ENCODE peak calls at places on chromosomes 6 and 20, in eight cellular contexts. Q is adrenal gland, O is bronchial epithelial cell, V is hippocampal formation, N is stomach, D is AG04449, K is left cardiac atrium, E is NCI-H2029. X is an unnamed sample.

GRCh38 chr6:10582774-10583508 is 61.8 kb downstream of the GCNT2 start:
- DNase-seq in Q (no peak), O (peak; percentile 84), V (no peak), N (peak; percentile 83), D (no peak), K (no peak), E (peak; percentile 99), X (no peak)

GRCh38 chr20:1094706-1095220 is 23.6 kb upstream of the PSMF1 start:
- DNase-seq in Q (no peak), O (no peak), V (no peak), N (no peak), D (no peak), K (no peak), E (no peak), X (no peak)

GRCh38 chr20:58246346-58246745 is 17.9 kb upstream of the ANKRD60 start:
- DNase-seq in Q (no peak), O (peak; percentile 43), V (no peak), N (no peak), D (no peak), K (no peak), E (no peak), X (no peak)

GRCh38 chr20:45343867-45344721 is 4.1 kb downstream of the SDC4 start:
- DNase-seq in Q (peak; percentile 92), O (peak; percentile 94), V (peak; percentile 13), N (peak; percentile 68), D (no peak), K (peak; percentile 74), E (peak; percentile 28), X (no peak)

GRCh38 chr6:36302227-36302976 is 32.5 kb downstream of the PNPLA1 start:
- DNase-seq in Q (peak; percentile 87), O (peak; percentile 87), V (peak; percentile 48), N (peak; percentile 94), D (peak; percentile 36), K (peak; percentile 89), E (peak; percentile 83), X (peak; percentile 98)

GRCh38 chr6:134517145-134517658 is 199.3 kb upstream of the SGK1 start:
- DNase-seq in Q (peak; percentile 88), O (peak; percentile 79), V (peak; percentile 45), N (peak; percentile 90), D (no peak), K (peak; percentile 84), E (no peak), X (no peak)

GRCh38 chr20:43320536-43320935 is 130.8 kb upstream of the PTPRT start:
- DNase-seq in Q (no peak), O (no peak), V (no peak), N (no peak), D (no peak), K (no peak), E (no peak), X (no peak)

GRCh38 chr6:155882527-155883333 is 427.1 kb upstream of the NOX3 start:
- DNase-seq in Q (no peak), O (peak; percentile 1), V (no peak), N (no peak), D (no peak), K (no peak), E (no peak), X (no peak)

GRCh38 chr6:43391448-43392031 is 22.1 kb upstream of the ZNF318 start:
- DNase-seq in Q (no peak), O (no peak), V (no peak), N (no peak), D (no peak), K (no peak), E (no peak), X (peak; percentile 26)

GRCh38 chr20:61830241-61830930 is 235.3 kb downstream of the TAF4 start:
- DNase-seq in Q (no peak), O (no peak), V (no peak), N (no peak), D (no peak), K (no peak), E (no peak), X (no peak)

GRCh38 chr6:160962835-160963623 is 28.5 kb upstream of the MAP3K4 start:
- DNase-seq in Q (no peak), O (no peak), V (no peak), N (no peak), D (no peak), K (no peak), E (no peak), X (no peak)

GRCh38 chr6:57190140-57190539 is 18.0 kb downstream of the BAG2 start:
- DNase-seq in Q (no peak), O (peak; percentile 22), V (no peak), N (no peak), D (no peak), K (no peak), E (no peak), X (no peak)

GRCh38 chr6:34132486-34133185 is 13.3 kb downstream of the GRM4 start:
- DNase-seq in Q (peak; percentile 39), O (peak; percentile 11), V (no peak), N (no peak), D (no peak), K (no peak), E (no peak), X (no peak)

GRCh38 chr6:104483225-104483834 is 376.4 kb downstream of the HACE1 start:
- DNase-seq in Q (no peak), O (peak; percentile 10), V (no peak), N (no peak), D (no peak), K (no peak), E (no peak), X (no peak)

GRCh38 chr6:78744144-78744543 is 123.2 kb upstream of the IRAK1BP1 start:
- DNase-seq in Q (no peak), O (no peak), V (no peak), N (no peak), D (no peak), K (no peak), E (no peak), X (no peak)

GRCh38 chr6:139518556-139519091 is 144.2 kb upstream of the CITED2 start:
- DNase-seq in Q (no peak), O (no peak), V (no peak), N (no peak), D (no peak), K (no peak), E (no peak), X (no peak)

GRCh38 chr20:47749367-47749766 is 35.9 kb downstream of the SULF2 start:
- DNase-seq in Q (no peak), O (peak; percentile 23), V (no peak), N (no peak), D (no peak), K (peak; percentile 84), E (peak; percentile 66), X (no peak)

GRCh38 chr6:57324538-57324937 is 7.1 kb downstream of the PRIM2 start:
- DNase-seq in Q (no peak), O (peak; percentile 28), V (no peak), N (no peak), D (no peak), K (no peak), E (no peak), X (no peak)

GRCh38 chr20:39993737-39994136 is 695.3 kb downstream of the MAFB start:
- DNase-seq in Q (no peak), O (no peak), V (no peak), N (no peak), D (no peak), K (peak; percentile 24), E (no peak), X (no peak)

GRCh38 chr6:163529605-163530004 is 115.1 kb downstream of the QKI start:
- DNase-seq in Q (no peak), O (peak; percentile 91), V (no peak), N (no peak), D (peak; percentile 42), K (no peak), E (no peak), X (no peak)

GRCh38 chr6:82178084-82178758 is 69.3 kb downstream of the IBTK start:
- DNase-seq in Q (no peak), O (peak; percentile 38), V (no peak), N (no peak), D (peak; percentile 23), K (no peak), E (no peak), X (no peak)

GRCh38 chr20:46797201-46797600 is 87.8 kb downstream of the SLC2A10 start:
- DNase-seq in Q (no peak), O (no peak), V (no peak), N (no peak), D (no peak), K (no peak), E (no peak), X (no peak)

GRCh38 chr6:107653183-107653580 is 163.3 kb downstream of the SOBP start:
- DNase-seq in Q (no peak), O (no peak), V (no peak), N (no peak), D (no peak), K (peak; percentile 48), E (no peak), X (no peak)

GRCh38 chr6:99592900-99593299 is 13.7 kb upstream of the PRDM13 start:
- DNase-seq in Q (no peak), O (peak; percentile 51), V (no peak), N (no peak), D (no peak), K (no peak), E (no peak), X (no peak)

GRCh38 chr6:25649611-25650010 is 2.4 kb upstream of the SCGN start:
- DNase-seq in Q (no peak), O (no peak), V (no peak), N (no peak), D (no peak), K (no peak), E (no peak), X (no peak)

GRCh38 chr20:16671753-16672152 is 58.1 kb upstream of the SNRPB2 start:
- DNase-seq in Q (no peak), O (no peak), V (no peak), N (no peak), D (no peak), K (no peak), E (no peak), X (no peak)

GRCh38 chr6:166499350-166500163 is 86.9 kb downstream of the RAMACL start:
- DNase-seq in Q (no peak), O (no peak), V (no peak), N (no peak), D (no peak), K (no peak), E (no peak), X (no peak)

GRCh38 chr6:45438849-45439406 is 61.2 kb upstream of the SUPT3H start:
- DNase-seq in Q (no peak), O (peak; percentile 92), V (no peak), N (no peak), D (no peak), K (no peak), E (no peak), X (no peak)

GRCh38 chr6:13432526-13433218 is 54.7 kb downstream of the GFOD1 start:
- DNase-seq in Q (no peak), O (no peak), V (no peak), N (no peak), D (no peak), K (no peak), E (no peak), X (no peak)

GRCh38 chr6:36024154-36024760 is at the start of gene SLC26A8:
- DNase-seq in Q (no peak), O (no peak), V (no peak), N (no peak), D (no peak), K (peak; percentile 21), E (no peak), X (no peak)

GRCh38 chr20:3398681-3399252 is 8.7 kb downstream of the DNAAF9 start:
- DNase-seq in Q (no peak), O (peak; percentile 13), V (no peak), N (no peak), D (no peak), K (no peak), E (no peak), X (no peak)

GRCh38 chr20:21096321-21097043 is 9.7 kb downstream of the LINC00237 start:
- DNase-seq in Q (no peak), O (peak; percentile 58), V (peak; percentile 60), N (no peak), D (no peak), K (no peak), E (peak; percentile 74), X (no peak)

GRCh38 chr20:49660912-49661311 is 52.8 kb downstream of the B4GALT5 start:
- DNase-seq in Q (no peak), O (no peak), V (no peak), N (no peak), D (no peak), K (no peak), E (peak; percentile 40), X (no peak)

GRCh38 chr6:24779416-24779815 is 4.7 kb downstream of the GMNN start:
- DNase-seq in Q (no peak), O (no peak), V (no peak), N (no peak), D (no peak), K (no peak), E (no peak), X (no peak)